ENCODE peak calls at places on chromosomes 12 and 14, in five cellular contexts. R is neural progenitor cell, E is kidney, J is HCT116, U is neuronal stem cell. N is an unnamed sample.

GRCh38 chr14:23306412-23307145 is at the start of gene BCL2L2:
- DNase-seq in R (peak; percentile 96), E (peak; percentile 97), U (peak; percentile 86), J (peak; percentile 76), N (no peak)

GRCh38 chr14:33871394-33871793 is 79.5 kb downstream of the EGLN3 start:
- DNase-seq in R (no peak), J (no peak), E (no peak), U (no peak), N (no peak)

GRCh38 chr12:29591140-29592020 is 93.9 kb upstream of the OVCH1 start:
- DNase-seq in U (peak; percentile 12), J (no peak), R (peak; percentile 62), E (no peak), N (no peak)

GRCh38 chr12:7190268-7191055 is 976 bp downstream of the PEX5 start:
- DNase-seq in U (no peak), J (no peak), R (peak; percentile 63), E (peak; percentile 84), N (no peak)

GRCh38 chr12:124190301-124191023 is 104.4 kb upstream of the RFLNA start:
- DNase-seq in E (peak; percentile 30), R (no peak), J (no peak), U (no peak), N (no peak)

GRCh38 chr14:51807355-51807754 is 53.1 kb upstream of the GNG2 start:
- DNase-seq in R (no peak), U (no peak), J (no peak), E (no peak), N (no peak)

GRCh38 chr14:101760138-101761011 is 1.1 kb upstream of the PPP2R5C start:
- DNase-seq in R (peak; percentile 98), E (peak; percentile 100), J (peak; percentile 94), U (peak; percentile 97), N (peak; percentile 94)

GRCh38 chr12:49623142-49623899 is at the start of gene PRPF40B:
- DNase-seq in U (peak; percentile 85), E (peak; percentile 95), R (peak; percentile 94), J (peak; percentile 48), N (no peak)

GRCh38 chr12:126537961-126538530 is 1472.8 kb downstream of the AACS start:
- DNase-seq in J (no peak), U (no peak), R (no peak), E (no peak), N (no peak)

GRCh38 chr12:82800185-82800584 is 113.5 kb downstream of the TMTC2 start:
- DNase-seq in R (no peak), U (no peak), E (no peak), J (no peak), N (no peak)

GRCh38 chr14:74437654-74438053 is 11.6 kb upstream of the SYNDIG1L start:
- DNase-seq in J (no peak), R (peak; percentile 74), U (no peak), E (no peak), N (no peak)

GRCh38 chr14:58755026-58755929 is 117.5 kb downstream of the DACT1 start:
- DNase-seq in J (no peak), R (peak; percentile 16), U (no peak), E (no peak), N (no peak)

GRCh38 chr14:106327234-106327633 is 800.9 kb downstream of the TMEM121 start:
- DNase-seq in E (no peak), R (no peak), J (no peak), U (no peak), N (no peak)

GRCh38 chr12:46560078-46560477 is 187.5 kb upstream of the SLC38A2 start:
- DNase-seq in R (no peak), U (no peak), J (no peak), E (no peak), N (no peak)
- H3K9ac ChIP-seq in R (no peak overlapping the region), U (no peak overlapping the region), J (no peak overlapping the region), E (no peak overlapping the region), N (no peak overlapping the region)

GRCh38 chr12:94941440-94941862 is 62.0 kb downstream of the NDUFA12 start:
- DNase-seq in U (no peak), J (no peak), E (no peak), R (peak; percentile 11), N (no peak)
- H3K9ac ChIP-seq in U (no peak overlapping the region), J (no peak overlapping the region), E (no peak overlapping the region), R (no peak overlapping the region), N (no peak overlapping the region)

DNA sequence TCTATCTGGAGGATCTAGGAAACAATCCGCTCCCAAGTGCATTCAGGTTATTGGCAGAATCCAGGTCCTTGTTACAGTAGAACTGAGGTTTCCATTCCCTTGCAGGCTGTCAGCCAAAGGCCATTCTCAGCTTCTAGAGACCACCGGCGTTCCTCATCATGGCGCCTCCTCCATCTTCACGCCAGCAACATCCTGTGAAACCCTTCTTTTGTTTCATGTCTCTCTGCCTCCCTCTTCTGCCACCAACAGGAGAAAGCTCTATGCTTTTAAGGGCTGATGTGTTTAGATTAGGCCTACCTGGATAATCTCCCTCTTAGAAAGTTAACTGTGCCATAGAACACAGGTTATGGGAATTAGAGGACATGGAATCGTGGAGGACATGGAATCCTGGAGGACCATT is 133.0 kb upstream of the RASSF8 start:
- DNase-seq in E (no peak), J (no peak), R (no peak), U (no peak), N (no peak)
- H3K9ac ChIP-seq in E (no peak overlapping the region), J (no peak overlapping the region), R (no peak overlapping the region), U (no peak overlapping the region), N (no peak overlapping the region)

GRCh38 chr14:20487402-20487742 is 18.0 kb upstream of the RNASE10 start:
- DNase-seq in R (no peak), E (no peak), U (no peak), J (no peak), N (no peak)

GRCh38 chr14:20485900-20486299 is 16.7 kb downstream of the PNP start:
- DNase-seq in J (no peak), R (no peak), E (no peak), U (no peak), N (no peak)

GRCh38 chr14:20478915-20479314 is 9.7 kb downstream of the PNP start:
- DNase-seq in J (no peak), U (no peak), R (no peak), E (no peak), N (no peak)

GRCh38 chr14:20486700-20487401 is 17.6 kb downstream of the PNP start:
- DNase-seq in E (no peak), R (no peak), J (no peak), U (no peak), N (no peak)

GRCh38 chr14:20482382-20482781 is 13.2 kb downstream of the PNP start:
- DNase-seq in E (no peak), U (no peak), J (no peak), R (no peak), N (no peak)
- H3K9ac ChIP-seq in E (no peak overlapping the region), U (no peak overlapping the region), J (no peak overlapping the region), R (no peak overlapping the region), N (no peak overlapping the region)